ENCODE peak calls at places on chromosomes 1 and 21, in seven cellular contexts. One of them, this sample, is unnamed.

GRCh38 chr1:235883261-235883927 is 16.7 kb upstream of the LYST start:
- DNase-seq in CD8-positive, alpha-beta T cell: no peak
- DNase-seq in body of pancreas: peak; percentile 89
- DNase-seq in mammary epithelial cell: peak; percentile 83
- DNase-seq in cardiac muscle cell: no peak
- DNase-seq in psoas muscle: peak; percentile 90
- DNase-seq in right lobe of liver: peak; percentile 89
- DNase-seq in this sample: peak; percentile 87

GRCh38 chr1:227192163-227192562 is 126.1 kb downstream of the CDC42BPA start:
- DNase-seq in CD8-positive, alpha-beta T cell: no peak
- DNase-seq in body of pancreas: peak; percentile 44
- DNase-seq in mammary epithelial cell: peak; percentile 96
- DNase-seq in cardiac muscle cell: no peak
- DNase-seq in psoas muscle: peak; percentile 76
- DNase-seq in right lobe of liver: no peak
- DNase-seq in this sample: no peak

GRCh38 chr21:44199448-44199847 is 41.3 kb downstream of the ICOSLG start:
- DNase-seq in CD8-positive, alpha-beta T cell: no peak
- DNase-seq in body of pancreas: no peak
- DNase-seq in mammary epithelial cell: no peak
- DNase-seq in cardiac muscle cell: no peak
- DNase-seq in psoas muscle: no peak
- DNase-seq in right lobe of liver: peak; percentile 11
- DNase-seq in this sample: no peak

GRCh38 chr1:36062321-36062720 is 21.6 kb upstream of the TEKT2 start:
- DNase-seq in CD8-positive, alpha-beta T cell: no peak
- DNase-seq in body of pancreas: no peak
- DNase-seq in mammary epithelial cell: no peak
- DNase-seq in cardiac muscle cell: no peak
- DNase-seq in psoas muscle: no peak
- DNase-seq in right lobe of liver: no peak
- DNase-seq in this sample: no peak

GRCh38 chr1:201883786-201884185 is 4.9 kb upstream of the SHISA4 start:
- DNase-seq in CD8-positive, alpha-beta T cell: no peak
- DNase-seq in body of pancreas: peak; percentile 59
- DNase-seq in mammary epithelial cell: peak; percentile 74
- DNase-seq in cardiac muscle cell: no peak
- DNase-seq in psoas muscle: peak; percentile 75
- DNase-seq in right lobe of liver: no peak
- DNase-seq in this sample: no peak

GRCh38 chr1:201454568-201454967 is 14.4 kb downstream of the PHLDA3 start:
- DNase-seq in CD8-positive, alpha-beta T cell: no peak
- DNase-seq in body of pancreas: no peak
- DNase-seq in mammary epithelial cell: no peak
- DNase-seq in cardiac muscle cell: no peak
- DNase-seq in psoas muscle: no peak
- DNase-seq in right lobe of liver: no peak
- DNase-seq in this sample: no peak

GRCh38 chr1:185670187-185670627 is 64.0 kb upstream of the HMCN1 start:
- DNase-seq in CD8-positive, alpha-beta T cell: peak; percentile 26
- DNase-seq in body of pancreas: peak; percentile 42
- DNase-seq in mammary epithelial cell: peak; percentile 35
- DNase-seq in cardiac muscle cell: peak; percentile 65
- DNase-seq in psoas muscle: no peak
- DNase-seq in right lobe of liver: no peak
- DNase-seq in this sample: peak; percentile 45

GRCh38 chr1:110209715-110210603 is at the start of gene KCNC4:
- DNase-seq in CD8-positive, alpha-beta T cell: peak; percentile 88
- DNase-seq in body of pancreas: peak; percentile 94
- DNase-seq in mammary epithelial cell: peak; percentile 61
- DNase-seq in cardiac muscle cell: peak; percentile 88
- DNase-seq in psoas muscle: peak; percentile 93
- DNase-seq in right lobe of liver: peak; percentile 87
- DNase-seq in this sample: peak; percentile 52

GRCh38 chr1:19477284-19478240 is 7.8 kb downstream of the CAPZB start:
- DNase-seq in CD8-positive, alpha-beta T cell: no peak
- DNase-seq in body of pancreas: peak; percentile 57
- DNase-seq in mammary epithelial cell: no peak
- DNase-seq in cardiac muscle cell: no peak
- DNase-seq in psoas muscle: no peak
- DNase-seq in right lobe of liver: no peak
- DNase-seq in this sample: no peak

GRCh38 chr1:239987103-239987745 is 104.5 kb upstream of the FMN2 start:
- DNase-seq in CD8-positive, alpha-beta T cell: no peak
- DNase-seq in body of pancreas: peak; percentile 73
- DNase-seq in mammary epithelial cell: peak; percentile 5
- DNase-seq in cardiac muscle cell: peak; percentile 62
- DNase-seq in psoas muscle: no peak
- DNase-seq in right lobe of liver: no peak
- DNase-seq in this sample: peak; percentile 68

GRCh38 chr1:201486158-201486557 is 17.2 kb upstream of the PHLDA3 start:
- DNase-seq in CD8-positive, alpha-beta T cell: no peak
- DNase-seq in body of pancreas: no peak
- DNase-seq in mammary epithelial cell: no peak
- DNase-seq in cardiac muscle cell: peak; percentile 90
- DNase-seq in psoas muscle: no peak
- DNase-seq in right lobe of liver: no peak
- DNase-seq in this sample: no peak

GRCh38 chr21:29133241-29133640 is 2.8 kb downstream of the MAP3K7CL start:
- DNase-seq in CD8-positive, alpha-beta T cell: no peak
- DNase-seq in body of pancreas: no peak
- DNase-seq in mammary epithelial cell: no peak
- DNase-seq in cardiac muscle cell: no peak
- DNase-seq in psoas muscle: no peak
- DNase-seq in right lobe of liver: no peak
- DNase-seq in this sample: no peak

GRCh38 chr21:32359719-32360260 is 33.0 kb downstream of the URB1 start:
- DNase-seq in CD8-positive, alpha-beta T cell: no peak
- DNase-seq in body of pancreas: peak; percentile 10
- DNase-seq in mammary epithelial cell: peak; percentile 36
- DNase-seq in cardiac muscle cell: no peak
- DNase-seq in psoas muscle: no peak
- DNase-seq in right lobe of liver: no peak
- DNase-seq in this sample: no peak
- H3K36me3 ChIP-seq in CD8-positive, alpha-beta T cell: peaks cover 77% of the 10 kb centered on the region
- H3K36me3 ChIP-seq in body of pancreas: no peaks in the 10 kb centered on the region
- H3K36me3 ChIP-seq in mammary epithelial cell: peaks cover 55% of the 10 kb centered on the region
- H3K36me3 ChIP-seq in cardiac muscle cell: peaks cover 37% of the 10 kb centered on the region
- H3K36me3 ChIP-seq in psoas muscle: peaks cover 16% of the 10 kb centered on the region
- H3K36me3 ChIP-seq in right lobe of liver: peaks cover 18% of the 10 kb centered on the region
- H3K36me3 ChIP-seq in this sample: peaks cover 92% of the 10 kb centered on the region

GRCh38 chr1:205666372-205667166 is 13.7 kb downstream of the SLC45A3 start:
- DNase-seq in CD8-positive, alpha-beta T cell: no peak
- DNase-seq in body of pancreas: no peak
- DNase-seq in mammary epithelial cell: no peak
- DNase-seq in cardiac muscle cell: no peak
- DNase-seq in psoas muscle: no peak
- DNase-seq in right lobe of liver: no peak
- DNase-seq in this sample: no peak
- H3K27ac ChIP-seq in CD8-positive, alpha-beta T cell: no peak overlapping the region
- H3K27ac ChIP-seq in body of pancreas: no peak overlapping the region
- H3K27ac ChIP-seq in mammary epithelial cell: no peak overlapping the region
- H3K27ac ChIP-seq in cardiac muscle cell: no peak overlapping the region
- H3K27ac ChIP-seq in psoas muscle: no peak overlapping the region
- H3K27ac ChIP-seq in right lobe of liver: no peak overlapping the region
- H3K27ac ChIP-seq in this sample: no peak overlapping the region

GRCh38 chr1:221724931-221725605 is 16.8 kb downstream of the DUSP10 start:
- DNase-seq in CD8-positive, alpha-beta T cell: no peak
- DNase-seq in body of pancreas: no peak
- DNase-seq in mammary epithelial cell: peak; percentile 68
- DNase-seq in cardiac muscle cell: no peak
- DNase-seq in psoas muscle: peak; percentile 75
- DNase-seq in right lobe of liver: no peak
- DNase-seq in this sample: no peak
- H3K4me1 ChIP-seq in CD8-positive, alpha-beta T cell: peaks cover 33% of the 10 kb centered on the region
- H3K4me1 ChIP-seq in body of pancreas: peaks cover 42% of the 10 kb centered on the region
- H3K4me1 ChIP-seq in mammary epithelial cell: peaks cover 60% of the 10 kb centered on the region
- H3K4me1 ChIP-seq in cardiac muscle cell: peaks cover 15% of the 10 kb centered on the region
- H3K4me1 ChIP-seq in psoas muscle: peaks cover 84% of the 10 kb centered on the region
- H3K4me1 ChIP-seq in right lobe of liver: no peaks in the 10 kb centered on the region
- H3K4me1 ChIP-seq in this sample: peaks cover 3% of the 10 kb centered on the region

DNA sequence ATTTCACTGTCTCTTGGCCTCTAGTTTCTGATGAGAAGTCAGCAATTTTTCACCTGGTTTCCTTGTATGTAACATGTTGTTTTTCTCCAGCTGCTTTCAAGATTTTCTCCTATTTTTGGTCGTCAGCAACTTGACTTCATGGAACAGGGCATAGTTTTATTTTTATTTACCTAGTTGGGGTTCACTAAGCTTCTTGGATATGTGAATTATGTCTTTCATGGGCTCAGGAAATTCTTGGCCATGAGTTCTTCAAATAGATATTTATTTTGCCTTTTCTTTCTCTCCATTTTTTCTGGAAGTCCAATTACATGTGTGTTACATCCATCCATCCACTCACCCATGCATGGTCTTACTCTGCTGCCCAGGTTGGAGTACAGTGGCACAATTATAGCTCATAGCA is 13.7 kb downstream of the SDHB start:
- DNase-seq in CD8-positive, alpha-beta T cell: no peak
- DNase-seq in body of pancreas: no peak
- DNase-seq in mammary epithelial cell: no peak
- DNase-seq in cardiac muscle cell: no peak
- DNase-seq in psoas muscle: no peak
- DNase-seq in right lobe of liver: no peak
- DNase-seq in this sample: no peak
- H3K36me3 ChIP-seq in CD8-positive, alpha-beta T cell: peaks cover 23% of the 10 kb centered on the region
- H3K36me3 ChIP-seq in body of pancreas: peaks cover 4% of the 10 kb centered on the region
- H3K36me3 ChIP-seq in mammary epithelial cell: peaks cover 29% of the 10 kb centered on the region
- H3K36me3 ChIP-seq in cardiac muscle cell: peaks cover 42% of the 10 kb centered on the region
- H3K36me3 ChIP-seq in psoas muscle: peaks cover 4% of the 10 kb centered on the region
- H3K36me3 ChIP-seq in right lobe of liver: peaks cover 25% of the 10 kb centered on the region
- H3K36me3 ChIP-seq in this sample: peaks cover 11% of the 10 kb centered on the region

GRCh38 chr1:22831729-22832413 is 121.2 kb downstream of the EPHB2 start:
- DNase-seq in CD8-positive, alpha-beta T cell: no peak
- DNase-seq in body of pancreas: peak; percentile 60
- DNase-seq in mammary epithelial cell: peak; percentile 98
- DNase-seq in cardiac muscle cell: no peak
- DNase-seq in psoas muscle: no peak
- DNase-seq in right lobe of liver: no peak
- DNase-seq in this sample: no peak
- H3K27ac ChIP-seq in CD8-positive, alpha-beta T cell: no peak overlapping the region
- H3K27ac ChIP-seq in body of pancreas: no peak overlapping the region
- H3K27ac ChIP-seq in mammary epithelial cell: peak overlapping the region; percentile 81
- H3K27ac ChIP-seq in cardiac muscle cell: no peak overlapping the region
- H3K27ac ChIP-seq in psoas muscle: no peak overlapping the region
- H3K27ac ChIP-seq in right lobe of liver: no peak overlapping the region
- H3K27ac ChIP-seq in this sample: peak overlapping the region; percentile 58

DNA sequence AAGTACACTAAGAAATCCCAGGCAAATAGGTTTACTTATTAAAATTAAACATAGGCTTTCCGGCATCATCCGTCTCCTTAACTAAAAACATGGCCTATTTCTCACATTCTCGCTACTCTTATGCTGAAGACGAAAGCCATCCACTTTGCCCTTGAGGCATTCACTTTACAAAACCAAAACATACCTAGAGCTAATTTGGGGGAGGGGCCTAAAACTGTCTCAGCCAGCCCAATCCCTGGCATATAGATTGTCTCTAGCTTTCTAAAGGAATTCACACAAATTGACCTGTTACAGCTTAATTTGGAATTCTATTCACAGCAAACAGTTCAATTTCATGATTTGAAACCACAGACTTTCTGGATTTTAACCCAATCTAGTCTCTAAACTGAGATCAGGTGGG is 34.8 kb downstream of the SLC35D1 start:
- DNase-seq in CD8-positive, alpha-beta T cell: no peak
- DNase-seq in body of pancreas: no peak
- DNase-seq in mammary epithelial cell: no peak
- DNase-seq in cardiac muscle cell: no peak
- DNase-seq in psoas muscle: no peak
- DNase-seq in right lobe of liver: no peak
- DNase-seq in this sample: no peak
- H3K4me1 ChIP-seq in CD8-positive, alpha-beta T cell: no peaks in the 10 kb centered on the region
- H3K4me1 ChIP-seq in body of pancreas: peaks cover 38% of the 10 kb centered on the region
- H3K4me1 ChIP-seq in mammary epithelial cell: no peaks in the 10 kb centered on the region
- H3K4me1 ChIP-seq in cardiac muscle cell: peaks cover 37% of the 10 kb centered on the region
- H3K4me1 ChIP-seq in psoas muscle: peaks cover 7% of the 10 kb centered on the region
- H3K4me1 ChIP-seq in right lobe of liver: no peaks in the 10 kb centered on the region
- H3K4me1 ChIP-seq in this sample: no peaks in the 10 kb centered on the region

GRCh38 chr21:26946744-26947446 is 20.0 kb downstream of the ADAMTS5 start:
- DNase-seq in CD8-positive, alpha-beta T cell: no peak
- DNase-seq in body of pancreas: no peak
- DNase-seq in mammary epithelial cell: no peak
- DNase-seq in cardiac muscle cell: no peak
- DNase-seq in psoas muscle: no peak
- DNase-seq in right lobe of liver: no peak
- DNase-seq in this sample: no peak

GRCh38 chr21:26948194-26948593 is 18.7 kb downstream of the ADAMTS5 start:
- DNase-seq in CD8-positive, alpha-beta T cell: no peak
- DNase-seq in body of pancreas: no peak
- DNase-seq in mammary epithelial cell: no peak
- DNase-seq in cardiac muscle cell: no peak
- DNase-seq in psoas muscle: no peak
- DNase-seq in right lobe of liver: no peak
- DNase-seq in this sample: no peak

GRCh38 chr21:26949830-26950229 is 17.1 kb downstream of the ADAMTS5 start:
- DNase-seq in CD8-positive, alpha-beta T cell: no peak
- DNase-seq in body of pancreas: no peak
- DNase-seq in mammary epithelial cell: no peak
- DNase-seq in cardiac muscle cell: no peak
- DNase-seq in psoas muscle: no peak
- DNase-seq in right lobe of liver: no peak
- DNase-seq in this sample: no peak

GRCh38 chr21:26943916-26944315 is 23.0 kb downstream of the ADAMTS5 start:
- DNase-seq in CD8-positive, alpha-beta T cell: no peak
- DNase-seq in body of pancreas: no peak
- DNase-seq in mammary epithelial cell: no peak
- DNase-seq in cardiac muscle cell: no peak
- DNase-seq in psoas muscle: no peak
- DNase-seq in right lobe of liver: no peak
- DNase-seq in this sample: no peak

DNA sequence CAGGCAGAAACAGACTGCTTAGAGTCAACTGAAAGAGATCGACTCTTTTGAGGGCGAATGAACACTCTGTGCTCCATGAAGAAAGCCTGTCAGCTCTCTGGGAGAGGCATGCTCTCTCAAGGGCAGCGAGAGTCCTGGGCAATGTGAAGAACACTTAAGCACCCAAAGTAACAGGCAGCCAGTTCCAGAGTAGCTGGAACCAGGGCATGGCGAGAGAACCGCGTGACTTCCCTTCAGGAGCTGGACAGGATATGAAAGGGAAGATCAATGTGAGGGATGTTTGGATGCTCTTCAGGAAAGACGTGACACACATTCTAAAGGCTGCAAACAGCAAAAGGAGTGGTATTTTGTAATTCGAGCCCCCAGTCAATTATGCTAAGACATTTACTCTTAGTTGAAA is 21.0 kb downstream of the ADAMTS5 start:
- DNase-seq in CD8-positive, alpha-beta T cell: no peak
- DNase-seq in body of pancreas: peak; percentile 5
- DNase-seq in mammary epithelial cell: no peak
- DNase-seq in cardiac muscle cell: peak; percentile 37
- DNase-seq in psoas muscle: peak; percentile 56
- DNase-seq in right lobe of liver: no peak
- DNase-seq in this sample: no peak
- H3K36me3 ChIP-seq in CD8-positive, alpha-beta T cell: no peaks in the 10 kb centered on the region
- H3K36me3 ChIP-seq in body of pancreas: no peaks in the 10 kb centered on the region
- H3K36me3 ChIP-seq in mammary epithelial cell: no peaks in the 10 kb centered on the region
- H3K36me3 ChIP-seq in cardiac muscle cell: no peaks in the 10 kb centered on the region
- H3K36me3 ChIP-seq in psoas muscle: no peaks in the 10 kb centered on the region
- H3K36me3 ChIP-seq in right lobe of liver: no peaks in the 10 kb centered on the region
- H3K36me3 ChIP-seq in this sample: no peaks in the 10 kb centered on the region

This sample was measured in tibial nerve.